ENCODE peak calls at places on chromosome 12, in six cellular contexts. C, Q, A, D, Y and N are unnamed samples.
A peak's percentile ranks its signal among the peaks of the same experiment; 100 is the strongest.

GRCh38 chr12:82047480-82047879 is 288.3 kb upstream of the PPFIA2 start:
- DNase-seq in Q (peak; percentile 18), D (no peak), A (no peak), C (no peak), Y (no peak), N (peak; percentile 1)

GRCh38 chr12:108516511-108517275 is 1.6 kb downstream of the FICD start:
- DNase-seq in Q (no peak), C (no peak), D (peak; percentile 76), Y (no peak), A (no peak), N (peak; percentile 16)

GRCh38 chr12:30882706-30883105 is 43.8 kb upstream of the TSPAN11 start:
- DNase-seq in D (no peak), Y (no peak), Q (peak; percentile 32), A (no peak), C (no peak), N (peak; percentile 24)

GRCh38 chr12:12523229-12523628 is 39.4 kb downstream of the DUSP16 start:
- DNase-seq in Q (no peak), C (no peak), D (no peak), Y (no peak), A (no peak), N (no peak)

GRCh38 chr12:51217133-51217967 is 512 bp downstream of the POU6F1 start:
- DNase-seq in Y (peak; percentile 63), D (peak; percentile 89), Q (peak; percentile 33), A (no peak), C (peak; percentile 81), N (no peak)

GRCh38 chr12:3288690-3289089 is 202.3 kb upstream of the PRMT8 start:
- DNase-seq in Y (no peak), D (no peak), Q (peak; percentile 30), C (no peak), A (no peak), N (no peak)

GRCh38 chr12:79964100-79964627 is 29.3 kb upstream of the PPP1R12A start:
- DNase-seq in A (no peak), Q (no peak), Y (no peak), C (no peak), D (no peak), N (no peak)

GRCh38 chr12:52074006-52074405 is 4.2 kb downstream of the ATG101 start:
- DNase-seq in D (no peak), Q (peak; percentile 18), C (peak; percentile 50), Y (no peak), A (no peak), N (peak; percentile 81)

GRCh38 chr12:67790660-67791059 is 142.1 kb downstream of the DYRK2 start:
- DNase-seq in Q (no peak), A (no peak), D (no peak), Y (no peak), C (no peak), N (no peak)

DNA sequence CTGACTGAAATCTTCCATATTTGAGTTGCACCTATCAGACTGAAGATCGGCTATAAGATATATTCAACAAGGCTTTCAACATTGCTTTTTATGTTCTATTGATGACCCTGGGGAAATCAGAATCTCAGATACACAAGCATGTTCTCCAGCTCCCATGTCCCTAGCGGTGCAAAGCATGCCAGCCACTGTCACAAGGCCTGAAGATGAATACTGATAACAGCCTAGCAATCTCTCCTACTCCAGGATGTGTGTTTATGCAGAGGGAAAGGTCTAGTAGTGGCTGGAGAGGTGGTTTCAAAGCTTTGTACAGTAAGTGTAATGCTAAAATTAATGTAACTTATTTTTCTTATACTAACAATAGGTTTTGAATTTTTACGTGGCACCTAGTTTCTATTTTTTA is 64.6 kb downstream of the SOX5 start:
- DNase-seq in D (no peak), Y (no peak), C (no peak), Q (no peak), A (no peak), N (no peak)
- TF ChIP-seq CTCF in D (no peak), Y (no peak), C (no peak), Q (no peak), A (no peak), N (no peak)

DNA sequence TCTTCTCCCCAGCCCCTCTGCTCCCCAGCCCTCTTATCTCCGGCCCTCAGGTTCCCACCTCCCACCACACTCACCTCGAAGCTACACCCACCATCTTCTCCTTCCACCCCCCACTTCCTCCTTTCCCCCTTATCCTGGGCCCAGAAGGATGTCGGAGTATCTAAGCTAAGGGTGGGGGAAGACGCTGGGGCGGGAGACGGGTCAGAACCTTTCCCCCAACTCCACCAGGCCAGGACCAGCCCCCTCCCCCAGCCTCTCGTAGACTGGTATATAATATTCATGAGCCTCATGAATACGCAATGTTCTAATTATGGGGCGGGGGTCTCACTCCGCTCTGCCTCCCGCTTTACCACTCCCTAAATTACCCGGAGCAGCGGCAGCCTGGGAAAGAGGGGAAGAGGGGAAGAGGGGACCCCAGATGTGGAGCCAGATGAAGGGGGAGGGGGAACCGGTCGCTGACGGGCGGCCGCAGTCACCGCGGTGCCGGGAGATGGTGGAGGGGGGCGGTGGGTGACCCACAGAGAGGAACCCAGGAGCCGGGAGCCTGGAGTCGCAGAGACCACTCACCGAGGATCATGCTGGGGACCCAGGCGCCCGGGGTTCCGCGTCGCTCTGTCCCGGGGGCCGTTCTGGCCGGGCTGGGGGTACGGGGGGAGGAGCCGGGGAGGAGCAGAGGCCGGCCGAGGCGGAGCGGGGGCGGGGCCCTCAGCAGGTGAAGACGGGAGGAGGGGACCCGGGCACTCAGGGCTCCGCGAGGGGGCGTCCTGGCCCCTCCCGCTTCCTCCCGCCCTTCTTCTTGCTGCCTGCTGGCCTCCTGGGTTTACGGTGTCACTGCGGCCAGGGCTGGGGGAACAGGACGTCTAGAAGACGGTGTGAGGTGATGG is 6.4 kb upstream of the ZNF385A start:
- DNase-seq in D (peak; percentile 96), C (peak; percentile 91), Q (peak; percentile 69), A (no peak), Y (no peak), N (no peak)
- H3K4me3 ChIP-seq in D (peak overlapping the region; percentile 83), C (peak overlapping the region; percentile 51), Q (peak overlapping the region; percentile 58), A (peak overlapping the region; percentile 70), Y (no peak overlapping the region), N (no peak overlapping the region)

DNA sequence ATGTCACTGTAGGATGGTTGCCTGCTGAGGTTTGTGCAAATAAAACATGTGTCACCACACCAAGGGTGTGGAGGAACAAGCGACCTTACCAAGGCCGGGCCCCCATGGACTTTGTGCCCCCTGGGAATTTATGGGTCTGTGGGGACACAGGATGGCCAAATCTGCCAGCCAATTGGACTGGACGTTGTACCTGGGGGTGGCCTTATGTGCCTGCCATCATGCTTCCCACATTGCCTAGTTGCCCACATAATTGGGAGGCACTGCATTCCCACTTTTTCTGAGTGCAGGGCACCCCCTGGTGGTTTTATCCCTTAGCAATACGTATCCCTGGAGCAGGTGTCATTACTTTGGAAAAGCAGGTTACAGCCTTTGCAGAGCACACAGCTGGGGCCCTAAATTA is 92.6 kb upstream of the TMPO start:
- DNase-seq in C (peak; percentile 85), D (peak; percentile 88), Q (peak; percentile 59), Y (no peak), A (no peak), N (no peak)
- TF ChIP-seq CTCF in C (no peak), D (peak; percentile 72), Q (peak; percentile 62), Y (no peak), A (no peak), N (peak; percentile 35)

GRCh38 chr12:1083888-1084262 is 92.9 kb downstream of the ERC1 start:
- DNase-seq in A (no peak), Y (peak; percentile 50), D (no peak), Q (peak; percentile 84), C (no peak), N (peak; percentile 52)
- H3K4me3 ChIP-seq in A (no peak overlapping the region), Y (no peak overlapping the region), D (no peak overlapping the region), Q (no peak overlapping the region), C (no peak overlapping the region), N (no peak overlapping the region)

GRCh38 chr12:54692353-54692752 is 44.2 kb upstream of the DCD start:
- DNase-seq in Q (no peak), A (no peak), C (no peak), Y (no peak), D (no peak), N (no peak)

GRCh38 chr12:54688309-54689033 is 40.3 kb upstream of the DCD start:
- DNase-seq in C (no peak), Q (no peak), Y (peak; percentile 78), A (no peak), D (no peak), N (no peak)

GRCh38 chr12:54684636-54685630 is 36.8 kb upstream of the DCD start:
- DNase-seq in Y (peak; percentile 80), D (peak; percentile 76), A (no peak), C (no peak), Q (no peak), N (no peak)

GRCh38 chr12:54689034-54689372 is 40.8 kb upstream of the DCD start:
- DNase-seq in A (no peak), Q (no peak), C (no peak), Y (no peak), D (no peak), N (no peak)

DNA sequence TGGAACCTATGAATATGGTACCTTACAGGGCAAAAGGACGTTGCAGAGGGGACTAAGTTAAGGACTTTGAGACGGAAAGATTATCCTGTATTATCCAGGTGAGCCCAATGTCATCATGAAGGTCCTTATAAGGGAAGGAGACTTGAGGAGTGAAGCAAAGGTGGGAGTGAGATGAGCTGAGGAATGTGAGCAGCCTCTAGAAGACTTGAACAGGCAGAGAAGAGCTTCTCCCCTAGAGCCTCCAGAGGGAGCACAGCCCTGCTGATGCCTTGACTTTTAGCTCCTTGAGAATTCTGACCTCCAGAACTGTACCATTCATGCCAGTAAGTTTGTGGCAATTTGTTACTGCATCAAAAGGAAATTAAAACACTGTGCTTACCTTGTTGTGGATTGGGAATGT is 41.8 kb upstream of the DCD start:
- DNase-seq in Y (no peak), Q (peak; percentile 37), A (no peak), C (no peak), D (peak; percentile 84), N (no peak)
- TF ChIP-seq CTCF in Y (no peak), Q (peak; percentile 51), A (no peak), C (no peak), D (peak; percentile 78), N (peak; percentile 26)

GRCh38 chr12:6646276-6647082 is 753 bp downstream of the ACRBP start:
- DNase-seq in A (no peak), C (peak; percentile 66), Y (no peak), Q (no peak), D (peak; percentile 35), N (no peak)
- H3K4me3 ChIP-seq in A (peak overlapping the region; percentile 30), C (peak overlapping the region; percentile 53), Y (peak overlapping the region; percentile 57), Q (peak overlapping the region; percentile 51), D (peak overlapping the region; percentile 64), N (peak overlapping the region; percentile 35)

DNA sequence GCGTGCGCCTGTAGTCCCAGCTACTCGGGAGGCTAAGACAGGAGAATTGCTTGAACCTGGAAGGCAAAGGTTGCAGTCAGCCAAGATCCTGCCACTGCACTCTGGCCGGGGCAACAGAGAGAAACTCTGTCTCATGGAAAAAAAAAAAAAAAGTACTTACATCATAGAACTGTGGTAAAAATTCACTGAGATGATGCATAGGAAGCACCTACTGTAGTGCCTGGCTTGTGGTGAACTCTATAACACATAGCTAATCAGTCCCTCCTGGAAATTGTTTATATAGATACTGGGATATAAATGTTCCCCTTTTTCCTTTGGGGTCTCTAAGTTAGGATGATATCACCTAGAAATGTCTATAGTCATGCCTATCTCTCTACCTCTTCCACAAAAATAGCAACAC is 89.7 kb upstream of the CPM start:
- DNase-seq in A (no peak), Y (no peak), D (no peak), Q (no peak), C (no peak), N (no peak)
- TF ChIP-seq CTCF in A (no peak), Y (no peak), D (no peak), Q (no peak), C (no peak), N (no peak)

GRCh38 chr12:55982319-55982936 is 8.6 kb downstream of the RAB5B start:
- DNase-seq in A (no peak), Q (peak; percentile 61), C (no peak), D (no peak), Y (no peak), N (no peak)
- H3K4me3 ChIP-seq in A (no peak overlapping the region), Q (no peak overlapping the region), C (no peak overlapping the region), D (no peak overlapping the region), Y (no peak overlapping the region), N (no peak overlapping the region)